ENCODE peak calls at places on chromosome 11, in five cellular contexts. A is A549, J is SK-N-SH, L is GM12878, U is K562. N is an unnamed sample.
A peak's percentile ranks its signal among the peaks of the same experiment; 100 is the strongest.

GRCh38 chr11:114624455-114625207 is 29.0 kb upstream of the NXPE4 start:
- DNase-seq in J (no peak), A (no peak), L (no peak), U (no peak), N (no peak)

GRCh38 chr11:62721994-62722393 is 5.3 kb downstream of the HNRNPUL2 start:
- DNase-seq in J (no peak), U (no peak), A (peak; percentile 68), L (no peak), N (peak; percentile 40)

GRCh38 chr11:13135385-13136271 is 126.5 kb downstream of the RASSF10 start:
- DNase-seq in A (peak; percentile 24), L (no peak), J (no peak), U (no peak), N (peak; percentile 90)

GRCh38 chr11:57648791-57649735 is 649 bp downstream of the YPEL4 start:
- DNase-seq in U (no peak), A (no peak), J (peak; percentile 57), L (no peak), N (no peak)

GRCh38 chr11:101721270-101721669 is 137.5 kb upstream of the TRPC6 start:
- DNase-seq in J (no peak), A (peak; percentile 23), U (no peak), L (no peak), N (peak; percentile 1)

GRCh38 chr11:14612624-14613023 is 31.0 kb upstream of the PDE3B start:
- DNase-seq in J (no peak), U (no peak), L (no peak), A (no peak), N (no peak)

GRCh38 chr11:100825610-100826009 is 138.5 kb downstream of the ARHGAP42 start:
- DNase-seq in L (no peak), A (no peak), J (no peak), U (no peak), N (no peak)

GRCh38 chr11:123481647-123482046 is 51.6 kb downstream of the GRAMD1B start:
- DNase-seq in J (no peak), U (no peak), A (no peak), L (no peak), N (no peak)

GRCh38 chr11:68328374-68329091 is 16.1 kb downstream of the LRP5 start:
- DNase-seq in J (peak; percentile 87), A (no peak), U (no peak), L (no peak), N (no peak)

GRCh38 chr11:104895619-104896018 is 2.6 kb downstream of the CASP12 start:
- DNase-seq in U (no peak), A (no peak), J (no peak), L (no peak), N (no peak)
- TF ChIP-seq RCOR1 in U (no peak), A (no peak), J (no peak), L (no peak), N (no peak)

DNA sequence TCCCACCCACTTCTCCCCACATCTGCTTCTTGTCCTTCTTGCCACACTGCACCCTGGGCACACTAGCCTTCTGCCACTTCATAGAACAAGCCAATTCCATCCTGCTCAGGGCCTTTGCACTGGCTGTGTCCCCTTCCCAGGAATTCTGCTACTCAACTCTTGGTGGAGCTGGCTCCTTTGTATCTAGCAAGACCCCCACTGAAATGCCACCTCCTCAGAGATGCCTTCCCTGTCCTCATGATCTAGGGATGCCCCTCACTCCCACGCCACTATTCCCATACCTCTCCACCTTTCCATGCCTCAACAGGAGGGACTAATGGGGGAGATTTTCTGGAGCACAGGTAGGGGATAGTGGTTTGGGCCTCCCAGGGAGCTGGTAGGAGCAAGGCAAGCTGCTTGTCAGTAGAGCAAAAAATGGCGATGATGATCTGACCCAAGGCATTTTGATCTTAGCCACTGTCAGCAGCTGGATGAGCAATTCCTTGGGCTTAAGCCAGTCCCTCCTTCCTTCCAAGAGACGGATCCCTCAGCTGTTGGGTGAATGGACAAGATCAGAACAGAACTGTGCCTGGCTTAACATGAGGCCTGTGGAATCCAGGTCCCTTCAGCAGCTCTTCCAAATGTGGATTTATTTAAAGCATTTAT is 4.1 kb upstream of the PRDM11 start:
- DNase-seq in U (no peak), J (no peak), A (no peak), L (no peak), N (peak; percentile 28)
- TF ChIP-seq RCOR1 in U (no peak), J (no peak), A (no peak), L (no peak), N (no peak)

DNA sequence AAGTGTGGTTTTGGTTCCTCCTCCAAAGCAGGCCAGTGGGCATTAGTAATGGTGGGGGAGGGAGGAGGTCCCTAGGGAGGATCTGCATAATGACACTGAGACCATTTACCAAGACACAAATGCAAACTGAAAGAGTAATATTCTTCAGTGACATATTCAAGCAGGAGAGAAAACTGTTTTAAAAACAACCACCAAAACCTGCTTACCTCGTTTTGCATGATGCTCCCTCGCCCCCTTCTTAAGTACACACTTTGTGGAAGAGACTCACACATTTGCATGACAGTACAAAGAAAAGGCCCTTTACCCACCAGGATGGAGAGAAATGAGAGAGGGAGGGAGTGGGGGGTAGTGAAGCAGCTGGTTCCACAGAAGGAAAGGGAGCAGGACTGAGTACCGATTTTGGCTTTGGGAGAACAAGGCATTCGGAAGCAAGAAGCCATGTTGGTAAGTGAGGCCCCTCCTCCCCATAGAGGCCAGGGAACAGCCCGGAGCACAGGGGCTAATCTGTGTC is 13.0 kb upstream of the OPCML start:
- DNase-seq in J (no peak), A (no peak), U (no peak), L (peak; percentile 63), N (no peak)
- TF ChIP-seq RCOR1 in J (no peak), A (no peak), U (no peak), L (no peak), N (no peak)

DNA sequence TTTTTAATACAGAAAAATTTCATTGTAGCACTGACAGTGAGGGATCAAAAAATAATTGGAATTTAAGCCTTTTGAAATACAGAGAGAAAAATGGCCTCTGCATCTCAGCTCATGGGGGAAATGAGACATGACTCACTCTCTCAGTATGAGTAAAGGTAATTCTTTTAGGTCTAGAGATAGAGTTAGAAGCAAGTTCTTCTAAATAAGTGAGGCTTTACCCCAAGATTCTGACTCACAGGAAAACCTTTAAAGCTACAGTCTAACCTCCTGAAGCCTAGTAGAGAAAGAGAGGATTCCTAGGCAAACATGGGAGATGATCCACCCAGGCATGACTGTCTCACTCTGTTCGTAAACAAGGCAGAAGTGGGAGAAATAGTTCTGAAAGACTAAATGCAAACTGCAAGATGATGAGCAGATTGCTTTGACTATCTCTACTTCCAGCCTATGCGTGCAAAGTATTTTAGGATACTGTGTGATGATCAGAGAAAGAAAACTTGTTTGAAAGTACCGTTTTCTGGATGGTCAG is 1003.3 kb upstream of the CCDC90B start:
- DNase-seq in U (no peak), J (no peak), L (peak; percentile 55), A (no peak), N (peak; percentile 78)
- TF ChIP-seq RCOR1 in U (no peak), J (no peak), L (no peak), A (no peak), N (no peak)

GRCh38 chr11:110430267-110431211 is 791 bp downstream of the FDX1 start:
- DNase-seq in U (no peak), A (no peak), J (no peak), L (peak; percentile 8), N (peak; percentile 56)
- TF ChIP-seq RCOR1 in U (no peak), A (no peak), J (no peak), L (no peak), N (no peak)

N was measured in IMR-90.